ENCODE peak calls at places on chromosomes 6 and 20, in eight cellular contexts. B is A549, F is tibial nerve, D is stomach, K is Peyer's patch, J is body of pancreas, A is sigmoid colon, Y is GM12892. N is an unnamed sample.

GRCh38 chr6:37302086-37302686 is 44.2 kb upstream of the TMEM217 start:
- DNase-seq in J (no peak), K (no peak), D (no peak), F (no peak), A (no peak), B (no peak), Y (no peak), N (no peak)

GRCh38 chr6:1124885-1125284 is 187.0 kb upstream of the FOXQ1 start:
- DNase-seq in Y (no peak), F (no peak), K (no peak), B (no peak), D (no peak), A (no peak), J (no peak), N (peak)

GRCh38 chr6:46184114-46184513 is 13.3 kb upstream of the ENPP5 start:
- DNase-seq in J (peak), B (no peak), Y (no peak), D (no peak), F (peak), A (no peak), K (no peak), N (no peak)

GRCh38 chr6:79671605-79672266 is 40.6 kb downstream of the SH3BGRL2 start:
- DNase-seq in B (no peak), K (peak), J (peak), A (peak), F (no peak), Y (no peak), D (peak), N (no peak)

GRCh38 chr6:49606696-49607390 is 29.8 kb downstream of the RHAG start:
- DNase-seq in F (no peak), Y (peak), A (no peak), J (peak), D (no peak), B (peak), K (no peak), N (no peak)

GRCh38 chr6:51541847-51542246 is 545.6 kb downstream of the PKHD1 start:
- DNase-seq in D (no peak), A (no peak), J (no peak), Y (no peak), F (no peak), B (no peak), K (no peak), N (no peak)

GRCh38 chr6:157099912-157100593 is 223.3 kb downstream of the TMEM242 start:
- DNase-seq in F (no peak), Y (peak), J (no peak), K (peak), B (no peak), D (no peak), A (no peak), N (no peak)

GRCh38 chr6:13629459-13630116 is 14.5 kb downstream of the NOL7 start:
- DNase-seq in J (no peak), Y (no peak), B (no peak), K (no peak), A (no peak), D (no peak), F (no peak), N (no peak)

GRCh38 chr20:11438412-11438811 is 479.3 kb upstream of the BTBD3 start:
- DNase-seq in F (no peak), K (no peak), B (no peak), J (no peak), D (no peak), Y (no peak), A (no peak), N (no peak)

GRCh38 chr6:163123098-163123497 is 291.4 kb upstream of the QKI start:
- DNase-seq in B (no peak), D (no peak), J (no peak), K (no peak), F (no peak), Y (no peak), A (no peak), N (no peak)

GRCh38 chr20:33992923-33993799 is 550 bp upstream of the RALY start:
- DNase-seq in K (peak), J (peak), D (peak), B (peak), F (peak), A (peak), Y (peak), N (peak)
- TF ChIP-seq POLR2A in K (peak), J (peak), D (peak), B (peak), F (peak), A (peak), Y (peak), N (no peak)

GRCh38 chr6:17706580-17707370 is at the start of gene NUP153:
- DNase-seq in J (peak), K (peak), F (peak), D (peak), B (peak), Y (peak), A (peak), N (peak)
- TF ChIP-seq POLR2A in J (peak), K (peak), F (peak), D (peak), B (peak), Y (peak), A (peak), N (peak)

GRCh38 chr20:48658505-48658904 is 169.3 kb downstream of the PREX1 start:
- DNase-seq in D (no peak), J (no peak), B (no peak), A (no peak), F (no peak), Y (no peak), K (no peak), N (no peak)

GRCh38 chr20:48656120-48656519 is 171.7 kb downstream of the PREX1 start:
- DNase-seq in D (no peak), Y (no peak), J (no peak), A (no peak), F (no peak), K (no peak), B (no peak), N (no peak)

GRCh38 chr20:48657426-48658197 is 170.2 kb downstream of the PREX1 start:
- DNase-seq in K (peak), B (peak), J (peak), D (peak), Y (peak), F (peak), A (peak), N (peak)

GRCh38 chr20:48658198-48658476 is 169.7 kb downstream of the PREX1 start:
- DNase-seq in F (no peak), J (no peak), A (no peak), Y (no peak), D (no peak), B (no peak), K (no peak), N (no peak)

DNA sequence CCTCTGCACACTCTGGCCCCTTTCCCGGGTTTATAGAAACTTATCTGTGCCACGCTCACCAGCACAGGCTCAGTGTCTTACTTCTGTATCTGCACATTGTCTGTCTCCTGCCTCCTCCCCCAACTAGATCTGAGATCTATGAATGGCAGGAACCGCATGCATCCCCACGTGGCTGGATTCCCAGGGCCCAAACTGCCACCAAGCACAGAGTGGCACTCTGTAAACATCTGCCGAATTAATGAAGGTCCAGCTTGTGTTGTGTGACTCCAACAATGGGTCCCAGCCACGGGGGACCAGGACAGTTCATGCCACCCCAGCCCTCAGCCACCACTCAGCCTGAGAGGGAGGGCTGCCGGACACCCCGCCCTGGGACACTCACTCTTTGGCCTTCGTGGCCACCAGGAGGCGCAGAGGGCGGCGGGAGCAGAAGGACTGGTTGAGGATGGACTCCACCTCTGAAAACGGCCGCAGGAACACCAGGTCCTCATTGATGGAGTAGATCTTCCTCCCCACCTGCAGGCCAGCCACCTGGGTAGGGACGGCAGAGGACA is 171.1 kb downstream of the PREX1 start:
- DNase-seq in B (peak), F (no peak), D (peak), Y (no peak), A (no peak), J (no peak), K (no peak), N (no peak)
- TF ChIP-seq POLR2A in B (no peak), F (no peak), D (no peak), Y (no peak), A (no peak), J (no peak), K (no peak), N (no peak)

GRCh38 chr6:21354805-21355238 is 238.7 kb upstream of the SOX4 start:
- DNase-seq in J (no peak), Y (no peak), D (no peak), B (no peak), F (no peak), A (no peak), K (no peak), N (no peak)
- TF ChIP-seq POLR2A in J (no peak), Y (no peak), D (no peak), B (no peak), F (no peak), A (no peak), K (no peak), N (no peak)

GRCh38 chr20:63539092-63539430 is 1.9 kb upstream of the PTK6 start:
- DNase-seq in K (no peak), B (no peak), F (no peak), J (no peak), Y (no peak), A (no peak), D (no peak), N (no peak)

GRCh38 chr20:63538204-63539091 is 1.3 kb upstream of the PTK6 start:
- DNase-seq in F (no peak), Y (no peak), K (no peak), J (peak), D (peak), A (no peak), B (peak), N (peak)

GRCh38 chr20:63536241-63536977 is 767 bp downstream of the PTK6 start:
- DNase-seq in J (peak), Y (no peak), B (peak), D (peak), A (no peak), K (no peak), F (no peak), N (no peak)

GRCh38 chr20:63536997-63537524 is at the start of gene PTK6:
- DNase-seq in K (peak), B (peak), D (peak), Y (no peak), A (no peak), F (no peak), J (peak), N (peak)

DNA sequence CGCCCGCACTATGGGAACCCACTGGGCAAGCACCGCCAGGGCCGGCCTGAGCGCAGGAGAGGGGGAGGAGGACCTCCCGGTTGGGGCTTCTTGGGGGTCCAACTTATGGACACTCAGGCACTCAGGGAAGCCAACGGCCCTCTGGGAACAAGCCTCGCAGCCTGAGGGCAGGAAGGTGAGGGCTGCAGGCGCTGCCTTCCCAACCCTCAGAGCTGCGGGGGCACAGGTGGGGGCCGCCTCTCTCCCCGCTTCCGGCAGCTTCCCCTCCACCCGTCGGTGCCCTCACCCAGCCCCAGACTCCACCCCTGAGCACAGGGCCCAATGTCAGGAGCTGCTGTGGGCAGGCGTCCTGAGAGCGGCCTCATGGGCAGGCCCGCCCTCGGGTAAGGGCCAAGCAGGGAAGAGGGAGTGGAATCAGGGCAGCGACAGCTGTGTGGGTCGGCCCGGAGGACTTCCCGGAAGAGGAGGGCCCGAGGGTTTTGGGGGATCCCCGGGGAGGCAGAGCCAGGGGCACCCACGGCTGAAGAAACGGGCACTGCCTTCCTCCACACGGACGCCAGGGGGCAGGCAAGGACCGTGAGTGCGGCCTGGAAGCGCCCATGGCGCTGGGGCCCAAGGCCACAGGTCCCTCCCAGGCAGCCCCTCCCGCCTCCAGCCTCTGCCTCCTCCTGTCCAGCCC is 488 bp upstream of the PTK6 start:
- DNase-seq in A (peak), B (peak), F (peak), Y (peak), D (peak), J (peak), K (peak), N (peak)
- TF ChIP-seq POLR2A in A (no peak), B (peak), F (no peak), Y (peak), D (peak), J (peak), K (peak), N (no peak)

DNA sequence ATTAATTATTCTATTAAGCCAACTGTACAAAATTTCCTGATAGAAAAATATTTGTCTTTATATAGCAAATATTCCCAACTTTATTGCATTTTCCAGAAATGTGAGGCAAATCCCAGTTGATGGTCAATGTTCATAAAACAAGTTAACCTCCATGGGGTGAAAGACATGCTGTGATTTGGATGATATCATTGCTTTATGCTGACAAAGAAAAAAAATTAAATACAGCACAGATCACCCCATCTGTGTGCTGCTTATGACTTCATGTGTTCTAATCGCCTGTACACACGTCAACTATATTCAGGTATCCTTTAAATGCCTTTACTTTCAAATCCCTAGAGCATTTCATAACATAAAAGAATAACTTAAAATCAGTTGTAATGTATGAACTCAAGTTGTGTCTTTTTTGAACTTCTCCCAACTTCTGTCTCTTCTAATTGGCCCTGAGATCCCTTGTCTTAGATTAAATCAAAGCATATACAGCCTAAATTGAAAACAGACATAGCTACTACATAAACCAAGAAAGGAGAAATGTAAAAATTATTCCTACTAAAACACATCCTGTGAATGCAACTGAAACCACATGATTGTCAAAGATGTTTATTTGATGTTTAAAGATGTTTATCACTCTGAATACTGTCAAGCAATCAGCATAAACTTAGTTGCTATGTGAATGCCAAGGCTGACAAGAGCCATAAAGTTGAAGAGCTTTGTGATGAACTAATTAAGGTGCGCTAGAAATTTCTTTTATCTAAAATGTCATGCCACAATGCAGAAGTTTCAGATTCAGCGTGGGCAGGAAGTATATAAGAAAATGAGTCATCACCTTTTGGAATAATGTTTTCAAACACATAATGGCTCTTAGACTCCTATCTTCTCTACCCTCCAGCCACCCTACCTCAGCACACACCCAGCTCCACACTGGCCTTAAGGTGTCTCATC is 68.7 kb downstream of the FILIP1 start:
- DNase-seq in B (no peak), A (no peak), K (no peak), J (no peak), Y (no peak), F (no peak), D (no peak), N (no peak)
- TF ChIP-seq POLR2A in B (no peak), A (no peak), K (no peak), J (no peak), Y (no peak), F (no peak), D (no peak), N (no peak)

DNA sequence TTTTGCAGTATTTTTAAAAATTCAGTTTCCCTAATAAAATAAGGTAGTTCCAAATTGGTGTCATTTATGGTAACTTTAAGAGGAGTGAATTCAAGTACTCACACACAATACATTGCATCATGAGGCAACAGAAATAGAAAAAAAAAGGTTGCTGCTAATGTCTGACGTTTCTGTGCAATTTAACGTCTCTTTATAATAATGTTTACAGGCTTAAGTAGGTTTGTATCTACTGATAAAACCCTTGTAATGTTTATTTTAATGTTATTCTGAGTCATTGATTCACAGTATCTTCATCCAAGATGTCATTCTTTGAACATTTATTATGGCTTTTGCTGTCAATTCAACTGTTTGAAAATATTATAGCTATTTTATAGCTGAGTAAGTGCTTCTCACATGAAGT is 86.0 kb downstream of the RNF217 start:
- DNase-seq in B (no peak), F (no peak), D (no peak), Y (no peak), J (no peak), A (no peak), K (no peak), N (no peak)
- TF ChIP-seq POLR2A in B (no peak), F (no peak), D (no peak), Y (no peak), J (no peak), A (no peak), K (no peak), N (no peak)

GRCh38 chr6:26163733-26164505 is 76.7 kb downstream of the HFE start:
- DNase-seq in J (no peak), Y (no peak), B (no peak), K (no peak), D (no peak), F (no peak), A (no peak), N (no peak)
- TF ChIP-seq POLR2A in J (no peak), Y (no peak), B (no peak), K (no peak), D (no peak), F (no peak), A (no peak), N (no peak)

DNA sequence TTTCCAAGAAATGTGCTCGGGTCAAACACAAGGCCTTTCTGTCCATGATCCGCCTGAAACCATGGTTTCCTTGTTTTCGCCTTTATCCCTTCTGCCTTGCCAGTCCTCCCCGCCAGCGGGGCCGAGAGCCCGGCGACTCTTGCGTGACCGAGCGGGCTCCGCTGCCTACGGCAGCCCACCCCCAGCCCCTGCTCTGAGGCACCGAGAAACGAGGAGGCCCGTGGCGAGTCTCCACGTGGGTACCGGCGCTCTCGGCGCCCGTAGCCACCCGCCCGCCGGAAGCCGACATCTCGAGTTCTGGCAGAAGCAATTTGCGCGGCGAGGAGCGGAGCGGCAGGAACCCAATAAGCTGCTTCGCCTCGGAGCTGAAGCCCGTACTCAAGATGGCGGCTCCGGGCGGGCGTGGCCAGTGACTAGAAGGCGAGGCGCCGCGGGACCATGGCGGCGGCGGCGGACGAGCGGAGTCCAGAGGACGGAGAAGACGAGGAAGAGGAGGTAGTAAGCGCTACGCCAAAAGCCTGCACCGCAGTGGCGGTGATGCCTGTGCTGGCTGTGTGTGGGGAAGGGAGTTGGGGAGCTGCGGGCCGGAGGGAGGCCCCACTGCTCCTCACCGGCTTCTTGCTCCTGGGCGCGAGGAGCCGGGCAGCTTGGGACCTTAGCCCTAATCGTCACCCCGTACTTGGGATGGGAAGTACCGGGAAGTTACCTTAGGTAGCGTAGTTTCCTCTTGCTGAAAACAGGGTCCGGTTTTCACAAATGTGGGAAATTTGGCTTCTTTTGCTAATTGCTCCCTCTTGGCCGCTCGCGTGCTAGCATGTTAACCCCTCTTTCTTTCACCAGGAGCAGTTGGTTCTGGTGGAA is at the start of gene GTF3C6:
- DNase-seq in F (peak), K (peak), A (peak), J (peak), Y (peak), D (peak), B (no peak), N (peak)
- TF ChIP-seq POLR2A in F (peak), K (peak), A (peak), J (peak), Y (peak), D (peak), B (peak), N (no peak)